ENCODE peak calls at places on chromosomes 4 and X, in six cellular contexts. One of them, this sample, is unnamed.
A peak's percentile ranks its signal among the peaks of the same experiment; 100 is the strongest.

GRCh38 chr4:40846556-40846955 is 96.8 kb downstream of the NSUN7 start:
- DNase-seq in thoracic aorta: no peak
- DNase-seq in GM12865: no peak
- DNase-seq in brain microvascular endothelial cell: no peak
- DNase-seq in fibroblast of lung: no peak
- DNase-seq in choroid plexus epithelial cell: no peak
- DNase-seq in this sample: no peak

GRCh38 chr4:528835-529234 is 29.8 kb downstream of the PIGG start:
- DNase-seq in fibroblast of lung: no peak
- DNase-seq in brain microvascular endothelial cell: no peak
- DNase-seq in choroid plexus epithelial cell: no peak
- DNase-seq in thoracic aorta: no peak
- DNase-seq in GM12865: no peak
- DNase-seq in this sample: no peak

GRCh38 chr4:48025005-48025404 is 8.4 kb downstream of the NIPAL1 start:
- DNase-seq in brain microvascular endothelial cell: peak; percentile 55
- DNase-seq in thoracic aorta: no peak
- DNase-seq in choroid plexus epithelial cell: peak; percentile 59
- DNase-seq in GM12865: no peak
- DNase-seq in fibroblast of lung: peak; percentile 73
- DNase-seq in this sample: no peak

GRCh38 chr4:163666335-163666888 is 171.9 kb downstream of the TMA16 start:
- DNase-seq in choroid plexus epithelial cell: no peak
- DNase-seq in thoracic aorta: no peak
- DNase-seq in GM12865: no peak
- DNase-seq in fibroblast of lung: no peak
- DNase-seq in brain microvascular endothelial cell: no peak
- DNase-seq in this sample: no peak

GRCh38 chr4:48108309-48109073 is 25.6 kb downstream of the TXK start:
- DNase-seq in fibroblast of lung: peak; percentile 29
- DNase-seq in thoracic aorta: no peak
- DNase-seq in GM12865: no peak
- DNase-seq in brain microvascular endothelial cell: no peak
- DNase-seq in choroid plexus epithelial cell: no peak
- DNase-seq in this sample: no peak

GRCh38 chr4:186770446-186771175 is 47.0 kb upstream of the FAT1 start:
- DNase-seq in brain microvascular endothelial cell: peak; percentile 34
- DNase-seq in choroid plexus epithelial cell: peak; percentile 87
- DNase-seq in fibroblast of lung: peak; percentile 85
- DNase-seq in GM12865: no peak
- DNase-seq in thoracic aorta: no peak
- DNase-seq in this sample: no peak

GRCh38 chrX:39670281-39670680 is 427.5 kb downstream of the BCOR start:
- DNase-seq in choroid plexus epithelial cell: no peak
- DNase-seq in brain microvascular endothelial cell: no peak
- DNase-seq in thoracic aorta: no peak
- DNase-seq in GM12865: no peak
- DNase-seq in fibroblast of lung: peak; percentile 38
- DNase-seq in this sample: no peak

GRCh38 chrX:23548164-23548563 is 119.1 kb upstream of the PRDX4 start:
- DNase-seq in fibroblast of lung: peak; percentile 66
- DNase-seq in choroid plexus epithelial cell: peak; percentile 6
- DNase-seq in brain microvascular endothelial cell: peak; percentile 28
- DNase-seq in GM12865: no peak
- DNase-seq in thoracic aorta: no peak
- DNase-seq in this sample: no peak

GRCh38 chr4:40678421-40678820 is 48.8 kb upstream of the RBM47 start:
- DNase-seq in GM12865: no peak
- DNase-seq in brain microvascular endothelial cell: no peak
- DNase-seq in thoracic aorta: no peak
- DNase-seq in fibroblast of lung: no peak
- DNase-seq in choroid plexus epithelial cell: no peak
- DNase-seq in this sample: no peak

GRCh38 chrX:10570601-10571000 is 49.8 kb downstream of the MID1 start:
- DNase-seq in GM12865: no peak
- DNase-seq in brain microvascular endothelial cell: no peak
- DNase-seq in fibroblast of lung: peak; percentile 29
- DNase-seq in choroid plexus epithelial cell: peak; percentile 52
- DNase-seq in thoracic aorta: no peak
- DNase-seq in this sample: no peak

GRCh38 chr4:151117371-151117962 is 18.0 kb downstream of the RPS3A start:
- DNase-seq in brain microvascular endothelial cell: peak; percentile 71
- DNase-seq in choroid plexus epithelial cell: peak; percentile 84
- DNase-seq in fibroblast of lung: peak; percentile 58
- DNase-seq in GM12865: peak; percentile 77
- DNase-seq in thoracic aorta: peak; percentile 13
- DNase-seq in this sample: peak; percentile 73

GRCh38 chr4:17347445-17347844 is 164.4 kb downstream of the QDPR start:
- DNase-seq in fibroblast of lung: peak; percentile 30
- DNase-seq in brain microvascular endothelial cell: peak; percentile 15
- DNase-seq in choroid plexus epithelial cell: peak; percentile 59
- DNase-seq in GM12865: peak; percentile 38
- DNase-seq in thoracic aorta: no peak
- DNase-seq in this sample: peak; percentile 58

GRCh38 chrX:9677098-9677739 is 88.4 kb downstream of the GPR143 start:
- DNase-seq in GM12865: peak; percentile 89
- DNase-seq in choroid plexus epithelial cell: peak; percentile 14
- DNase-seq in brain microvascular endothelial cell: no peak
- DNase-seq in thoracic aorta: no peak
- DNase-seq in fibroblast of lung: peak; percentile 60
- DNase-seq in this sample: peak; percentile 57

GRCh38 chr4:609400-610050 is 15.8 kb upstream of the PDE6B start:
- DNase-seq in choroid plexus epithelial cell: peak; percentile 7
- DNase-seq in GM12865: no peak
- DNase-seq in thoracic aorta: no peak
- DNase-seq in fibroblast of lung: no peak
- DNase-seq in brain microvascular endothelial cell: no peak
- DNase-seq in this sample: no peak

GRCh38 chr4:183609151-183609550 is 49.8 kb downstream of the RWDD4 start:
- DNase-seq in brain microvascular endothelial cell: no peak
- DNase-seq in GM12865: no peak
- DNase-seq in choroid plexus epithelial cell: no peak
- DNase-seq in thoracic aorta: no peak
- DNase-seq in fibroblast of lung: no peak
- DNase-seq in this sample: no peak

GRCh38 chr4:176377705-176378302 is 58.0 kb downstream of the SPCS3 start:
- DNase-seq in choroid plexus epithelial cell: peak; percentile 46
- DNase-seq in GM12865: peak; percentile 44
- DNase-seq in thoracic aorta: no peak
- DNase-seq in fibroblast of lung: peak; percentile 33
- DNase-seq in brain microvascular endothelial cell: no peak
- DNase-seq in this sample: no peak

GRCh38 chrX:43559643-43560042 is 96.5 kb upstream of the MAOA start:
- DNase-seq in brain microvascular endothelial cell: peak; percentile 22
- DNase-seq in choroid plexus epithelial cell: peak; percentile 66
- DNase-seq in GM12865: peak; percentile 29
- DNase-seq in fibroblast of lung: peak; percentile 9
- DNase-seq in thoracic aorta: no peak
- DNase-seq in this sample: peak; percentile 49

GRCh38 chr4:44738615-44739014 is 12.3 kb upstream of the GNPDA2 start:
- DNase-seq in brain microvascular endothelial cell: peak; percentile 10
- DNase-seq in fibroblast of lung: no peak
- DNase-seq in thoracic aorta: no peak
- DNase-seq in GM12865: peak; percentile 21
- DNase-seq in choroid plexus epithelial cell: peak; percentile 62
- DNase-seq in this sample: no peak

GRCh38 chrX:44705817-44706551 is 137.8 kb upstream of the DUSP21 start:
- DNase-seq in choroid plexus epithelial cell: no peak
- DNase-seq in GM12865: no peak
- DNase-seq in fibroblast of lung: peak; percentile 7
- DNase-seq in thoracic aorta: no peak
- DNase-seq in brain microvascular endothelial cell: no peak
- DNase-seq in this sample: no peak

GRCh38 chrX:135973025-135973547 is 702 bp downstream of the MMGT1 start:
- DNase-seq in GM12865: peak; percentile 24
- DNase-seq in brain microvascular endothelial cell: peak; percentile 8
- DNase-seq in thoracic aorta: no peak
- DNase-seq in choroid plexus epithelial cell: peak; percentile 30
- DNase-seq in fibroblast of lung: no peak
- DNase-seq in this sample: peak; percentile 16

GRCh38 chr4:73690051-73690744 is 50.2 kb upstream of the CXCL8 start:
- DNase-seq in thoracic aorta: no peak
- DNase-seq in choroid plexus epithelial cell: peak; percentile 47
- DNase-seq in GM12865: no peak
- DNase-seq in brain microvascular endothelial cell: no peak
- DNase-seq in fibroblast of lung: peak; percentile 65
- DNase-seq in this sample: no peak

GRCh38 chr4:2059034-2059725 is at the start of gene NAT8L:
- DNase-seq in GM12865: no peak
- DNase-seq in fibroblast of lung: no peak
- DNase-seq in thoracic aorta: no peak
- DNase-seq in choroid plexus epithelial cell: no peak
- DNase-seq in brain microvascular endothelial cell: no peak
- DNase-seq in this sample: peak; percentile 45

GRCh38 chr4:117400039-117400835 is 314.9 kb upstream of the TRAM1L1 start:
- DNase-seq in choroid plexus epithelial cell: peak; percentile 83
- DNase-seq in brain microvascular endothelial cell: peak; percentile 35
- DNase-seq in GM12865: no peak
- DNase-seq in thoracic aorta: no peak
- DNase-seq in fibroblast of lung: peak; percentile 89
- DNase-seq in this sample: no peak

GRCh38 chrX:24203072-24203808 is 53.7 kb downstream of the ZFX start:
- DNase-seq in thoracic aorta: no peak
- DNase-seq in brain microvascular endothelial cell: no peak
- DNase-seq in choroid plexus epithelial cell: no peak
- DNase-seq in fibroblast of lung: no peak
- DNase-seq in GM12865: no peak
- DNase-seq in this sample: no peak

GRCh38 chrX:44731160-44731559 is 112.7 kb upstream of the DUSP21 start:
- DNase-seq in choroid plexus epithelial cell: peak; percentile 1
- DNase-seq in thoracic aorta: no peak
- DNase-seq in brain microvascular endothelial cell: no peak
- DNase-seq in GM12865: no peak
- DNase-seq in fibroblast of lung: peak; percentile 6
- DNase-seq in this sample: no peak

GRCh38 chr4:20368926-20369325 is 117.2 kb downstream of the SLIT2 start:
- DNase-seq in thoracic aorta: no peak
- DNase-seq in fibroblast of lung: peak; percentile 49
- DNase-seq in brain microvascular endothelial cell: peak; percentile 6
- DNase-seq in GM12865: no peak
- DNase-seq in choroid plexus epithelial cell: peak; percentile 40
- DNase-seq in this sample: no peak

GRCh38 chr4:8500966-8501365 is 60.4 kb downstream of the TRMT44 start:
- DNase-seq in choroid plexus epithelial cell: no peak
- DNase-seq in fibroblast of lung: no peak
- DNase-seq in brain microvascular endothelial cell: no peak
- DNase-seq in thoracic aorta: no peak
- DNase-seq in GM12865: no peak
- DNase-seq in this sample: no peak
- TF ChIP-seq CTCF in choroid plexus epithelial cell: no peak
- TF ChIP-seq CTCF in fibroblast of lung: no peak
- TF ChIP-seq CTCF in brain microvascular endothelial cell: no peak
- TF ChIP-seq CTCF in thoracic aorta: no peak
- TF ChIP-seq CTCF in GM12865: no peak
- TF ChIP-seq CTCF in this sample: no peak

GRCh38 chr4:57351716-57352115 is 241.5 kb upstream of the IGFBP7 start:
- DNase-seq in fibroblast of lung: peak; percentile 35
- DNase-seq in GM12865: no peak
- DNase-seq in brain microvascular endothelial cell: no peak
- DNase-seq in choroid plexus epithelial cell: no peak
- DNase-seq in thoracic aorta: no peak
- DNase-seq in this sample: no peak

GRCh38 chr4:57355066-57355465 is 244.9 kb upstream of the IGFBP7 start:
- DNase-seq in choroid plexus epithelial cell: no peak
- DNase-seq in thoracic aorta: no peak
- DNase-seq in GM12865: no peak
- DNase-seq in brain microvascular endothelial cell: no peak
- DNase-seq in fibroblast of lung: peak; percentile 44
- DNase-seq in this sample: no peak
- TF ChIP-seq CTCF in choroid plexus epithelial cell: no peak
- TF ChIP-seq CTCF in thoracic aorta: no peak
- TF ChIP-seq CTCF in GM12865: no peak
- TF ChIP-seq CTCF in brain microvascular endothelial cell: no peak
- TF ChIP-seq CTCF in fibroblast of lung: no peak
- TF ChIP-seq CTCF in this sample: no peak

DNA sequence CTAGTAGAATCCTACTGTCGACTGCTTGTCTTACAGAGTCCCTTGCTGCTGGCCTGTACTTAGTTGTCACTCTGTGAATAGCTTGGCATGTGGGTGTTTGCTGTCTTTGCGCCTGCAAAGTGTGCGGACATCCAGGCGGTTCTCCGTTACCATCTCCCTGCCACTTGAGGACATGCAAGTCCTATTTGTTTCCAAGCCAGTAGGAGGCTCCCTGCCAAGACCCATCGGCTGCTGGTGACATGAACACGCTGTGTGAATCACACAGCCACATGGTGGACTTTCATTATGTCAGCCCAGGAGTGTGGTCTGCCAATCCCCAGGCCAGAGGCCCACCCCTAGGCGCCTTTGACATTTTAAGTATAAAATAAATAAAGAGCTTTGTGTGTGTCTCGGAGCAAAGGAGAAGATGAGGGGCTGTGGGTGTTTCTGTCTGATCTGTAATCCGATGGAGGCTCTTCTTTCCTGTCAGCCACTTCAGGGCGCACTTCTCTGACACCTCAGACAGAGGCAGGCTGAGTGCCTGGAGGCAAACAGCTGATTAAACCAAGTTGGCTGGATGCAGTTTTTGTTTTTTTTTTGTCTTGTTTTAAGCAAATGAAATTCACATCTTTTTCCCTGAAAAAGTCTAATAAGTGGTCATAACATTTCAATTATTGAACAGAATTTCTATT is 51.5 kb downstream of the ALPK1 start:
- DNase-seq in fibroblast of lung: peak; percentile 67
- DNase-seq in brain microvascular endothelial cell: peak; percentile 68
- DNase-seq in thoracic aorta: no peak
- DNase-seq in GM12865: no peak
- DNase-seq in choroid plexus epithelial cell: peak; percentile 75
- DNase-seq in this sample: no peak
- TF ChIP-seq CTCF in fibroblast of lung: peak; percentile 36
- TF ChIP-seq CTCF in brain microvascular endothelial cell: peak; percentile 68
- TF ChIP-seq CTCF in thoracic aorta: no peak
- TF ChIP-seq CTCF in GM12865: no peak
- TF ChIP-seq CTCF in choroid plexus epithelial cell: peak; percentile 44
- TF ChIP-seq CTCF in this sample: no peak

GRCh38 chrX:139758809-139759208 is 50.8 kb upstream of the MCF2 start:
- DNase-seq in thoracic aorta: no peak
- DNase-seq in brain microvascular endothelial cell: no peak
- DNase-seq in GM12865: no peak
- DNase-seq in fibroblast of lung: no peak
- DNase-seq in choroid plexus epithelial cell: no peak
- DNase-seq in this sample: no peak

GRCh38 chrX:139762400-139763183 is 54.6 kb upstream of the MCF2 start:
- DNase-seq in GM12865: no peak
- DNase-seq in thoracic aorta: peak; percentile 5
- DNase-seq in brain microvascular endothelial cell: peak; percentile 11
- DNase-seq in fibroblast of lung: peak; percentile 21
- DNase-seq in choroid plexus epithelial cell: peak; percentile 60
- DNase-seq in this sample: no peak

GRCh38 chrX:139758250-139758649 is 50.3 kb upstream of the MCF2 start:
- DNase-seq in GM12865: no peak
- DNase-seq in thoracic aorta: no peak
- DNase-seq in fibroblast of lung: no peak
- DNase-seq in brain microvascular endothelial cell: no peak
- DNase-seq in choroid plexus epithelial cell: no peak
- DNase-seq in this sample: no peak

DNA sequence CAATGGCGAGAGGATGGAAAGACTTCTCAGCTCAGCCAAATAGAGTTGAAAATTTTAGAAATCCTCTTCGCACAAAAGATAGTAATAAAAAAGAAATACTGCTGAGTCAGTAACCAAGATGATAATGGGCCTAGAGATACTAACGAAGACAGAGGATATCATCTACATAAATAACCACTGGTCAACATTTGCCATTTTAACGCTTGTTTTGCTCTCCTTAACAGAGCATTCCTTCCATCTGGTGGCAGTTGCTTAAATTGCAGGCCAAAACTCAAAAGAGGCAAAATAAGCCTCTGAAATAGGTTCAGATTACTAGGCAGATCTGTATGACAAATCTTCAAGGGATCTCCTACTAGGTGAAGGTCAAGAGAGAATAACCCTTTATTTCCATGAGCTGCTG is 51.7 kb upstream of the MCF2 start:
- DNase-seq in choroid plexus epithelial cell: peak; percentile 60
- DNase-seq in fibroblast of lung: peak; percentile 14
- DNase-seq in thoracic aorta: no peak
- DNase-seq in brain microvascular endothelial cell: peak; percentile 24
- DNase-seq in GM12865: peak; percentile 27
- DNase-seq in this sample: peak; percentile 3
- TF ChIP-seq CTCF in choroid plexus epithelial cell: peak; percentile 68
- TF ChIP-seq CTCF in fibroblast of lung: peak; percentile 62
- TF ChIP-seq CTCF in thoracic aorta: peak; percentile 35
- TF ChIP-seq CTCF in brain microvascular endothelial cell: peak; percentile 56
- TF ChIP-seq CTCF in GM12865: peak; percentile 29
- TF ChIP-seq CTCF in this sample: no peak